ENCODE peak calls at places on chromosome 7, in six cellular contexts. B is GM12878; U is CD4-positive, CD25-positive, alpha-beta regulatory T cell; S is cardiac muscle cell; L is transverse colon; D is heart right ventricle. Y is an unnamed sample.

GRCh38 chr7:126699707-126700106 is 553.0 kb downstream of the GRM8 start:
- DNase-seq in D (no peak), U (no peak), S (no peak), B (no peak), L (no peak), Y (no peak)

GRCh38 chr7:30843741-30844482 is 67.7 kb upstream of the AQP1 start:
- DNase-seq in B (no peak), D (no peak), S (no peak), L (no peak), U (no peak), Y (no peak)

GRCh38 chr7:30179016-30179436 is 44.2 kb downstream of the MTURN start:
- DNase-seq in B (peak; percentile 61), U (no peak), D (no peak), S (no peak), L (no peak), Y (no peak)

GRCh38 chr7:47186316-47186715 is 395.6 kb downstream of the TNS3 start:
- DNase-seq in L (no peak), S (no peak), D (no peak), U (no peak), B (peak; percentile 25), Y (no peak)

GRCh38 chr7:139568813-139569490 is 45.5 kb downstream of the CLEC2L start:
- DNase-seq in U (no peak), D (no peak), B (no peak), L (no peak), S (no peak), Y (no peak)

GRCh38 chr7:83731154-83731553 is 82.2 kb upstream of the SEMA3E start:
- DNase-seq in S (no peak), L (no peak), U (no peak), B (no peak), D (no peak), Y (no peak)

GRCh38 chr7:44990520-44991023 is 9.4 kb upstream of the CCM2 start:
- DNase-seq in S (peak; percentile 91), L (no peak), U (no peak), D (no peak), B (no peak), Y (no peak)

GRCh38 chr7:24318326-24318725 is 34.3 kb downstream of the NPY start:
- DNase-seq in S (no peak), L (no peak), U (no peak), B (no peak), D (no peak), Y (no peak)

GRCh38 chr7:134546903-134547737 is 1.8 kb upstream of the AKR1B15 start:
- DNase-seq in U (peak; percentile 51), L (peak; percentile 83), S (peak; percentile 67), B (peak; percentile 37), D (peak; percentile 72), Y (peak; percentile 20)

GRCh38 chr7:4255336-4255735 is 426.8 kb upstream of the FOXK1 start:
- DNase-seq in S (no peak), U (no peak), B (no peak), L (no peak), D (no peak), Y (no peak)

GRCh38 chr7:86904949-86905834 is 154.3 kb downstream of the ELAPOR2 start:
- DNase-seq in L (no peak), S (peak; percentile 42), U (no peak), B (no peak), D (no peak), Y (peak; percentile 6)

GRCh38 chr7:100016209-100016901 is 959 bp downstream of the ZKSCAN1 start:
- DNase-seq in U (no peak), S (peak; percentile 19), B (no peak), L (peak; percentile 47), D (no peak), Y (no peak)

GRCh38 chr7:73615886-73616285 is 8.4 kb downstream of the MLXIPL start:
- DNase-seq in U (no peak), D (no peak), B (no peak), S (peak; percentile 32), L (no peak), Y (no peak)

DNA sequence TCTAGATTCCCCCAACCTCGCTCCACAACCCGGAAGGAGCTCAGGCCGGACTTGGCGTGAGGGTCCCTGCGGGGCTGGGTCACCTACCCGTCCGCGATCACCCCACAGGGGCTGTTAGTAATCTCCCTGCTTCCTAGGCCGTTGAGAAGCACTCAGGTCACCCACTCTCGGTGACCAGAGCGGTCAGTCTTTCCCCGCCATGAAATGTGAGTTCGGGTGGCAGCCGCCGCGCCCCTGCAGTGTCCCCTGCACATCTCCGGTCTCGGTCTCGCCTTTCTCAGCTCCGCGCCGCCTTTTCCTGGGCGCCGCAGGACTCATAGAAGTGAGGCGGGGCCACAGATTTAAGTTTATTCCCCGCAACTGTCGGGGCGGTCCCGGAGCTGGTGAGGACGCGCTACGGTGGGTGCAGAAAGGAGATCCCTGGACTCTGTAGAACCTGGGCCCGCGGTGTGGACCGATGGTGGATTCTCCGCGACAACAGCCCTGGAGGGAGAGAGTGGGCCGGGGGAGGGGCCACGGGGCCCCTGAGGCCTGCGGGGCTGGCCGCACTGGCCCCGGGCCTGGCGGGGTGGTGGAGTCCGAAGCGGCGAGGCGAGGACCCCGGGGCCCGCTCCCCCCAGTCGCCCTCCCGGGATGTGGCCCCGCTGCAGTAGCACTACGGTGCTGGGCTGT is 4.5 kb downstream of the FEZF1 start:
- DNase-seq in D (no peak), L (no peak), U (no peak), B (no peak), S (no peak), Y (no peak)
- H3K4me3 ChIP-seq in D (no peak overlapping the region), L (no peak overlapping the region), U (no peak overlapping the region), B (no peak overlapping the region), S (peak overlapping the region; percentile 22), Y (no peak overlapping the region)

GRCh38 chr7:122827763-122828162 is 58.5 kb downstream of the CADPS2 start:
- DNase-seq in L (no peak), U (no peak), S (no peak), B (no peak), D (no peak), Y (no peak)
- H3K4me3 ChIP-seq in L (no peak overlapping the region), U (no peak overlapping the region), S (no peak overlapping the region), B (no peak overlapping the region), D (no peak overlapping the region), Y (no peak overlapping the region)

GRCh38 chr7:129616530-129616929 is 5.0 kb downstream of the NRF1 start:
- DNase-seq in S (peak; percentile 12), D (no peak), B (no peak), L (no peak), U (no peak), Y (no peak)
- H3K4me3 ChIP-seq in S (no peak overlapping the region), D (no peak overlapping the region), B (no peak overlapping the region), L (no peak overlapping the region), U (no peak overlapping the region), Y (no peak overlapping the region)

GRCh38 chr7:121076350-121077164 is 88.0 kb downstream of the CPED1 start:
- DNase-seq in U (no peak), B (no peak), L (no peak), S (peak; percentile 62), D (no peak), Y (no peak)
- H3K4me3 ChIP-seq in U (no peak overlapping the region), B (no peak overlapping the region), L (no peak overlapping the region), S (no peak overlapping the region), D (no peak overlapping the region), Y (no peak overlapping the region)

DNA sequence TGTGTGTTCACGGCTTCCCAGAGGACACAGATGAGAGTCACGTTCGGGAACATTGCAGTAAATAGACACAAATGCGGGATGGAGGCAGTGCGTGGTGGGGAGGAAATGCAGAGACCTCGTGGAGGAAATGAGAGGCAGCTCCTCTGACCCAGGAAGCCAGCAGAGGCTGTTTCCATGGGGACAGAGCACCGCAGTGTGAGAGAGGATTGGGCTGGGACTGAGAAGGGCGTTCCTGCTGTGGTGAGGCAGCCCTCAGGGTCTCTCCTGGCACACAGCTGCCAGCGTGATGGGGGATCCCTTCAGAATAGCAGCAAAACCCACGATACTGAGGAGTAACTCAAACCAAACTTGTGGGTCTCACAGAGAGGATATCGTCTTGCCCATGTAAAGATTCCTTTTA is 21.7 kb upstream of the BHLHA15 start:
- DNase-seq in D (no peak), S (no peak), L (no peak), B (no peak), U (no peak), Y (peak; percentile 38)
- H3K4me3 ChIP-seq in D (no peak overlapping the region), S (no peak overlapping the region), L (no peak overlapping the region), B (no peak overlapping the region), U (no peak overlapping the region), Y (no peak overlapping the region)

GRCh38 chr7:92293887-92294616 is 48.3 kb downstream of the ANKIB1 start:
- DNase-seq in S (peak; percentile 24), B (no peak), D (no peak), U (no peak), L (no peak), Y (no peak)
- H3K4me3 ChIP-seq in S (no peak overlapping the region), B (no peak overlapping the region), D (no peak overlapping the region), U (no peak overlapping the region), L (peak overlapping the region; percentile 10), Y (no peak overlapping the region)

DNA sequence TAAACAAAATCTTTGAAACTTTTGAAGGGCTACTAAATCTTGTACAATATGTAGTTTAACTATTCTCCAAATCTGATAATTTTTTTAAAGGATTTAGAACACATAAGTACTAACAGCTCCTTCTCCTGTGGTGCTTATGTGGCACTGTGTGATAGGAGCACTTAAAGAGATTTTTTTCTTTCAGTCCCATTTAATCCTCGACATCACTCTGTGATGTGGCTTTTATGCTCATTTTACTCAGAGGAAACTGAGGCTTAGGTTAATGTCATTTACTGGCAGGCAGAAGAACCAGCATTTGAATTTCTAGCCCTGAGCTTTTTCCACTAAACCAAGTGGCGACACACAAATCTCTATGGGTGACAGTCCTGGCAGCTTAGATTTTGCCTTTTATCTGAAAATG is 92.4 kb downstream of the SAMD9 start:
- DNase-seq in B (no peak), S (no peak), D (no peak), U (no peak), L (no peak), Y (peak; percentile 74)
- H3K4me3 ChIP-seq in B (no peak overlapping the region), S (no peak overlapping the region), D (no peak overlapping the region), U (no peak overlapping the region), L (no peak overlapping the region), Y (no peak overlapping the region)

GRCh38 chr7:23161502-23161901 is 20.3 kb upstream of the NUP42 start:
- DNase-seq in S (no peak), U (no peak), D (no peak), L (no peak), B (no peak), Y (no peak)
- H3K4me3 ChIP-seq in S (no peak overlapping the region), U (no peak overlapping the region), D (no peak overlapping the region), L (no peak overlapping the region), B (no peak overlapping the region), Y (no peak overlapping the region)

DNA sequence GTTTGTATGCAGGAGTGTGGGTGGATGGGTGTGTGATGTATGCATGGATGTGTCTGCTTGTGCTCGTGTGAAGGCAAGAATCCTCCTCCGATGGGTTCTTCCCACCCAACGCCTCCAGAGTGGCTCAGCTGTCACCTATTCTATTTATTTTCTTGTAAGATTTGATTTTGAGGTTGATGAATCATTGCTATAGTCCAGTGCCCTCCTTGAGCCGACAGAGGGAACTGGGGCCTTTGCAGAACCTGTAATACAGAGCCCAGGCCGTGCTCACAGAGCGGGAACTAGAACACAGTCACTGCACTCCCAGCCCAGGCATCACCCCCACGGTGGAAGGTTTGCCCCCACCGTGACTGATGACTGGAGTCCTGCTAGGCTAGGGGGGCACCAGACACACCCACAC is 2.1 kb downstream of the RARRES2 start:
- DNase-seq in D (no peak), B (no peak), L (no peak), U (no peak), S (no peak), Y (no peak)
- H3K4me3 ChIP-seq in D (no peak overlapping the region), B (no peak overlapping the region), L (no peak overlapping the region), U (no peak overlapping the region), S (no peak overlapping the region), Y (no peak overlapping the region)

Y was measured in Jurkat, Clone E6-1.